ENCODE peak calls at places on chromosomes 5 and 9, in four cellular contexts. H is A549, E is K562, B is HepG2. F is an unnamed sample.

GRCh38 chr5:170861855-170862766 is at the start of gene RANBP17:
- DNase-seq in B (no peak), E (no peak), H (peak; percentile 71), F (peak; percentile 88)

GRCh38 chr9:18890372-18890771 is 142.6 kb downstream of the SAXO1 start:
- DNase-seq in E (no peak), H (no peak), B (no peak), F (no peak)

GRCh38 chr5:173753307-173754168 is 134.6 kb upstream of the CPEB4 start:
- DNase-seq in E (peak; percentile 70), B (peak; percentile 82), H (no peak), F (peak; percentile 25)

GRCh38 chr9:12775963-12776774 is 1.3 kb downstream of the LURAP1L start:
- DNase-seq in H (peak; percentile 81), E (peak; percentile 44), B (peak; percentile 88), F (peak; percentile 49)

GRCh38 chr5:150946351-150946905 is 41.6 kb upstream of the ZNF300 start:
- DNase-seq in E (peak; percentile 80), H (no peak), B (no peak), F (no peak)

GRCh38 chr9:98867434-98868168 is 60.1 kb downstream of the GALNT12 start:
- DNase-seq in E (peak; percentile 86), H (no peak), B (no peak), F (no peak)

GRCh38 chr5:130164966-130165365 is 260.7 kb downstream of the CHSY3 start:
- DNase-seq in E (no peak), H (no peak), B (no peak), F (no peak)

GRCh38 chr9:120289990-120290925 is 289.7 kb downstream of the CDK5RAP2 start:
- DNase-seq in B (no peak), E (no peak), H (no peak), F (no peak)

GRCh38 chr9:107727113-107727780 is 237.7 kb upstream of the KLF4 start:
- DNase-seq in B (no peak), E (no peak), H (no peak), F (no peak)

GRCh38 chr9:35829764-35830096 is 702 bp downstream of the TMEM8B start:
- DNase-seq in B (peak; percentile 22), E (no peak), H (no peak), F (no peak)

GRCh38 chr9:135147473-135147805 is 60.0 kb downstream of the OLFM1 start:
- DNase-seq in H (no peak), E (no peak), B (no peak), F (no peak)

GRCh38 chr5:565782-566445 is 41.7 kb upstream of the SLC9A3 start:
- DNase-seq in B (no peak), E (no peak), H (no peak), F (peak; percentile 64)

GRCh38 chr5:58496488-58496887 is 5.3 kb downstream of the GAPT start:
- DNase-seq in H (no peak), E (no peak), B (no peak), F (peak; percentile 47)

GRCh38 chr9:32404856-32405255 is 20.4 kb downstream of the ACO1 start:
- DNase-seq in E (no peak), H (no peak), B (no peak), F (no peak)
- TF ChIP-seq PHF8 in E (no peak), H (no peak), B (no peak), F (no peak)

DNA sequence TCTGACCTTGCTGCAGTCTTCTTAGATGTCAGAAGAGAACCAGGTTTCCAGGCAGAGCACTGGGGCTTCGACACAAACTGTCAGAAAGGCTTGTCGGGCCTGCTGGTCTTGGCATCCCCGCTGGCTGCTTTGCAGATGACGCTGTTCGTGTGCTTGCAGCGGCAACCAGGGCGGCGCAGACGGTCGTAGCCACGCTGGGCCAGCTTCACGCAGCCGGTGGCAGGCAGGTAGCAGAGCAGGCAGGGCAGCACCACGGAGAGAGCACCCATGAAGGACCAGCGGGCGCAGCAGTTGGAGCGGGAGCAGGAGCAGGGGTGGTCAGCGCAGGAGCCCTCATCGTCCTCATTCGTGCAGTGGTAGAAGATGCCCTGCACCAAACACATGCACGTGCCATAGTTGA is 10.7 kb downstream of the SPRY4 start:
- DNase-seq in B (no peak), H (no peak), E (no peak), F (no peak)
- H3K4me1 ChIP-seq in B (peaks cover 70% of the 10 kb centered on the region), H (peaks cover under 1% of the 10 kb centered on the region), E (peaks cover 6% of the 10 kb centered on the region), F (peaks cover 30% of the 10 kb centered on the region)

GRCh38 chr9:76905661-76905983 is 292 bp downstream of the PRUNE2 start:
- DNase-seq in B (no peak), E (no peak), H (no peak), F (no peak)

GRCh38 chr9:76904661-76905457 is 1.1 kb downstream of the PRUNE2 start:
- DNase-seq in B (no peak), E (no peak), H (no peak), F (no peak)

GRCh38 chr9:76902395-76902794 is 3.5 kb downstream of the PRUNE2 start:
- DNase-seq in E (no peak), H (no peak), B (no peak), F (no peak)

GRCh38 chr9:76901801-76902200 is 4.1 kb downstream of the PRUNE2 start:
- DNase-seq in E (no peak), B (no peak), H (no peak), F (no peak)

GRCh38 chr9:76905984-76906861 is at the start of gene PRUNE2:
- DNase-seq in B (no peak), H (no peak), E (peak; percentile 8), F (peak; percentile 94)
- TF ChIP-seq POLR2A in B (no peak), H (no peak), E (no peak), F (peak; percentile 64)

DNA sequence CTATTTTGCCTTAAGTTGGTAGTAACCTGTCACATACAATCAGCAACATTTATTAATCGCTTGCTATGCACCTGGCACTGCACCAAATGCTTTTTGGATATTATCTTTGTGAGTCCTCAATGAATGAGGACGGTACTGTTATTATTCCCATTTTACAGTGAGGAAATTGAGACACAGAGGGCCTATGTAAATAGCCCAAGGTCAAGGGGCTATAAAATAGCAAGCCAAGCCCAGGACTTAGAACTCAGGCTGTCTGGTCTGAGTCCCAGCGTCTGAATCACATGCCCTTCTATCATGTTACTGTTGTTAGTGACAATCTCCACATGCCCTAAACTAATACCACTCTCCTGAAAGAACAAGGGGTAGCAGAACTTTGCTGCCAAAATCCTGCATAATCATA is 60.0 kb downstream of the ERAP1 start:
- DNase-seq in B (no peak), H (no peak), E (no peak), F (no peak)
- TF ChIP-seq PHF8 in B (no peak), H (no peak), E (no peak), F (no peak)

GRCh38 chr9:89522979-89523305 is 25.0 kb upstream of the SEMA4D start:
- DNase-seq in H (no peak), B (no peak), E (no peak), F (no peak)
- H3K4me1 ChIP-seq in H (no peaks in the 10 kb centered on the region), B (peaks cover 13% of the 10 kb centered on the region), E (peaks cover 3% of the 10 kb centered on the region), F (no peaks in the 10 kb centered on the region)

GRCh38 chr5:149406979-149407306 is 27.9 kb upstream of the IL17B start:
- DNase-seq in E (no peak), H (no peak), B (no peak), F (no peak)

GRCh38 chr5:149405550-149406202 is 26.6 kb upstream of the IL17B start:
- DNase-seq in H (no peak), B (no peak), E (no peak), F (no peak)

GRCh38 chr5:149407331-149408251 is 28.5 kb upstream of the IL17B start:
- DNase-seq in H (no peak), E (no peak), B (no peak), F (no peak)

GRCh38 chr5:149404746-149405549 is 25.9 kb upstream of the IL17B start:
- DNase-seq in E (peak; percentile 32), B (peak; percentile 30), H (peak; percentile 25), F (no peak)

GRCh38 chr5:149406203-149406978 is 27.3 kb upstream of the IL17B start:
- DNase-seq in H (no peak), B (no peak), E (no peak), F (no peak)
- TF ChIP-seq POLR2A in H (no peak), B (no peak), E (no peak), F (no peak)